ENCODE peak calls at places on chromosomes 5 and 9, in seven cellular contexts. V, K, J, L, A, N and C are unnamed samples.

GRCh38 chr5:127564002-127564769 is 46.7 kb downstream of the PRRC1 start:
- DNase-seq in V (no peak), K (no peak), J (no peak), L (no peak), A (no peak), N (peak; percentile 63), C (no peak)

GRCh38 chr5:67291066-67291465 is 94.5 kb upstream of the CD180 start:
- DNase-seq in V (no peak), K (no peak), J (no peak), L (no peak), A (no peak), N (no peak), C (no peak)

GRCh38 chr5:142613231-142613630 is 72.7 kb downstream of the FGF1 start:
- DNase-seq in V (no peak), K (no peak), J (no peak), L (no peak), A (no peak), N (no peak), C (no peak)

GRCh38 chr9:133149130-133150015 is 14.3 kb downstream of the GBGT1 start:
- DNase-seq in V (peak; percentile 81), K (peak; percentile 96), J (peak; percentile 96), L (peak; percentile 73), A (peak; percentile 94), N (peak; percentile 82), C (peak; percentile 93)

GRCh38 chr9:126386088-126386487 is 59.5 kb downstream of the MVB12B start:
- DNase-seq in V (no peak), K (no peak), J (no peak), L (no peak), A (peak; percentile 22), N (peak; percentile 43), C (no peak)

GRCh38 chr9:137971477-137972138 is 94.0 kb downstream of the CACNA1B start:
- DNase-seq in V (no peak), K (peak; percentile 32), J (peak; percentile 37), L (peak; percentile 8), A (peak; percentile 56), N (no peak), C (peak; percentile 31)

GRCh38 chr5:167844173-167844572 is 447.3 kb upstream of the WWC1 start:
- DNase-seq in V (no peak), K (no peak), J (no peak), L (no peak), A (no peak), N (no peak), C (no peak)

GRCh38 chr5:124453221-124454032 is 293.0 kb downstream of the ZNF608 start:
- DNase-seq in V (no peak), K (no peak), J (no peak), L (no peak), A (no peak), N (no peak), C (no peak)

GRCh38 chr9:105296889-105297288 is 52.4 kb downstream of the SLC44A1 start:
- DNase-seq in V (no peak), K (no peak), J (no peak), L (no peak), A (no peak), N (no peak), C (no peak)

GRCh38 chr5:124022966-124023365 is 511.0 kb downstream of the CSNK1G3 start:
- DNase-seq in V (no peak), K (no peak), J (no peak), L (no peak), A (no peak), N (no peak), C (no peak)

GRCh38 chr5:10310073-10310779 is 2.5 kb upstream of the CMBL start:
- DNase-seq in V (no peak), K (no peak), J (no peak), L (no peak), A (no peak), N (no peak), C (no peak)

GRCh38 chr5:134510970-134511795 is 14.3 kb upstream of the JADE2 start:
- DNase-seq in V (no peak), K (no peak), J (no peak), L (no peak), A (no peak), N (no peak), C (no peak)

GRCh38 chr9:94110821-94111252 is 26.6 kb downstream of the PTPDC1 start:
- DNase-seq in V (no peak), K (no peak), J (no peak), L (no peak), A (no peak), N (no peak), C (no peak)

GRCh38 chr5:170254056-170254455 is 21.3 kb downstream of the C5orf58 start:
- DNase-seq in V (no peak), K (no peak), J (no peak), L (no peak), A (no peak), N (no peak), C (peak; percentile 44)

GRCh38 chr5:119435436-119436132 is 16.7 kb upstream of the HSD17B4 start:
- DNase-seq in V (peak; percentile 63), K (peak; percentile 90), J (peak; percentile 76), L (peak; percentile 25), A (peak; percentile 74), N (peak; percentile 61), C (no peak)

GRCh38 chr9:119304566-119304965 is 64.7 kb downstream of the BRINP1 start:
- DNase-seq in V (no peak), K (no peak), J (no peak), L (no peak), A (no peak), N (no peak), C (no peak)

GRCh38 chr9:127778280-127779135 is at the start of gene SH2D3C:
- DNase-seq in V (peak; percentile 41), K (peak; percentile 73), J (no peak), L (no peak), A (no peak), N (no peak), C (no peak)

GRCh38 chr5:57438162-57438561 is 44.4 kb downstream of the ACTBL2 start:
- DNase-seq in V (no peak), K (no peak), J (no peak), L (no peak), A (no peak), N (no peak), C (no peak)

GRCh38 chr9:34072410-34072809 is 23.7 kb upstream of the UBAP2 start:
- DNase-seq in V (no peak), K (no peak), J (no peak), L (peak; percentile 23), A (no peak), N (no peak), C (no peak)

GRCh38 chr9:93501406-93501805 is 48.0 kb upstream of the FAM120AOS start:
- DNase-seq in V (no peak), K (no peak), J (no peak), L (no peak), A (no peak), N (no peak), C (no peak)

DNA sequence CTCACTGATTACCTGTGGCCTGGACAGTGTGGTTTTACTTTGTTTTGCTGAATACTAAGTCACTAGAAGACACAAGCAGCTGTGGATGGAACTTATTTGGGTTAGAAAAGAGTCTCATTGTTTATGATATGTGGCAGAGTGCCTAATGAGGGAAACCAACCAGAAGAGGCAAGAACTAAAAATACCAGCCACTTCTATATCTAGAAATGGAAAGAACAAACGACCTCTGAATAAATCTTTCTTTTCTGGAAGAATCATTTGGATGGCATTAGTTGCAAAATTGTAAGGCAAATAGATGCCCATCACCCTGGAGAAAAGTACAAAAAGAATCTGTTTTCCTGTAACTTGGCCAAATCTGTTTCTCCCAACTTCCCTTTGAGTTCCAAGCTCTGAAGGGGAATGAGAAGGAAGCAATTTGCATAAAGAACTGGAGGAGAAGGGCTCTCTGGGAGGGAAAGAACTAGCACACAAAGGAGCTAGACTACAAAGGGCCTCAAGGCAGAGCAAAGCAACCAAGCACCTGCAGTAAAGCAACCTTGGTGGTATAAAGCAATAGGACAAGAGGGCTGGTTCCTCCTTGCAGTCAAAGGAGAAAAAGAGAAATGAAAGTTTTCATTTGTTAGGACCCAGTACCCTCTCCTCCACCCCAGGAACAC is 455.4 kb downstream of the CAAP1 start:
- DNase-seq in V (no peak), K (no peak), J (no peak), L (no peak), A (no peak), N (no peak), C (no peak)
- TF ChIP-seq CTCF in V (no peak), K (no peak), J (no peak), L (no peak), A (no peak), N (no peak), C (no peak)

DNA sequence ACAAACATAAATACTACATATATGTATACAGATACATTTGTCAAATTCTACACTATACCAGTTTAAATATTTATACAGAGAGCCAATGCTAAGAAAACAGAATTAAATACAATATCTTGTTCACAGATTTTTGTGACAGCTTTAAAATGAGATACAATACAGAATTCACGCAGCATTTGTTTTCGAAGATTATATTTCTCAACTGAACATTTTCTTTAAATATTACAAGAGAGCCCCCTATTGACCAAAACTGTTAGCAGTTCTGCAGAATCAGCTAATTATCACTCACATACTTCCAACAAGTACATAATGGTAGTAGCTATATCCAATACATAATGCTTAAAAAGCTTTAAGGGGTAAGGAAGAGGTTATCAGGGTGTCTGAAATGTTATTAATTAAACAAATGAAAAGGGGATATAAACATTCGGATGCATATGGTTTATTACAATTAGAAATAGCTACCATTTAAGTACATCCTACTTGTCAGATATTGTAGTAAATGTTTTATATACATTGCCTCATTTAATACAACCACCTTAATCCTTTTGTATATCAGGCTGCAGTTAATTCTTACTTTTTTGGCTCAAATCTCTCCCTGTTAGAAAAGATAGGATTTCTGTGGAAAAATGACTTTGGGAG is 31.7 kb downstream of the ZDHHC21 start:
- DNase-seq in V (no peak), K (no peak), J (no peak), L (no peak), A (no peak), N (no peak), C (no peak)
- TF ChIP-seq CTCF in V (peak; percentile 77), K (peak; percentile 61), J (no peak), L (peak; percentile 59), A (peak; percentile 52), N (peak; percentile 76), C (peak; percentile 9)

GRCh38 chr9:30967484-30967883 is 1417.0 kb upstream of the ACO1 start:
- DNase-seq in V (no peak), K (no peak), J (no peak), L (no peak), A (no peak), N (no peak), C (no peak)
- TF ChIP-seq CTCF in V (no peak), K (no peak), J (no peak), L (no peak), A (no peak), N (no peak), C (no peak)

GRCh38 chr9:123169926-123170325 is 98.5 kb downstream of the STRBP start:
- DNase-seq in V (no peak), K (no peak), J (no peak), L (no peak), A (no peak), N (no peak), C (no peak)

GRCh38 chr9:123165813-123166212 is 102.6 kb downstream of the STRBP start:
- DNase-seq in V (no peak), K (no peak), J (no peak), L (no peak), A (no peak), N (no peak), C (no peak)

GRCh38 chr9:123164285-123164684 is 104.1 kb downstream of the STRBP start:
- DNase-seq in V (no peak), K (no peak), J (no peak), L (no peak), A (no peak), N (no peak), C (no peak)

GRCh38 chr9:123167474-123167873 is 100.9 kb downstream of the STRBP start:
- DNase-seq in V (no peak), K (no peak), J (no peak), L (no peak), A (no peak), N (no peak), C (no peak)

GRCh38 chr9:123168526-123168925 is 99.9 kb downstream of the STRBP start:
- DNase-seq in V (no peak), K (no peak), J (no peak), L (no peak), A (no peak), N (no peak), C (no peak)
- TF ChIP-seq CTCF in V (no peak), K (no peak), J (no peak), L (no peak), A (no peak), N (no peak), C (no peak)